ENCODE peak calls at places on chromosomes 6 and 20, in five cellular contexts. G is gastrocnemius medialis, X is OCI-LY7, Z is tibial nerve, B is HCT116. K is an unnamed sample. For H3K36me3, the result is how much of the 10 kb centered on the place peaks cover.

GRCh38 chr20:6711950-6712634 is 55.4 kb upstream of the BMP2 start:
- DNase-seq in G (no peak), B (no peak), X (no peak), Z (no peak), K (no peak)

GRCh38 chr20:46132705-46133120 is 14.6 kb downstream of the CD40 start:
- DNase-seq in X (peak), Z (peak), B (peak), G (peak), K (peak)

GRCh38 chr20:10297684-10298240 is 79.1 kb downstream of the SNAP25 start:
- DNase-seq in B (no peak), Z (no peak), X (no peak), G (no peak), K (no peak)

GRCh38 chr20:49392745-49393144 is 89.7 kb downstream of the KCNB1 start:
- DNase-seq in G (no peak), B (no peak), X (no peak), Z (no peak), K (no peak)

GRCh38 chr20:35451295-35451694 is 4.1 kb upstream of the CEP250 start:
- DNase-seq in B (no peak), G (no peak), X (no peak), Z (no peak), K (no peak)

GRCh38 chr6:130457605-130458004 is 91.8 kb downstream of the TMEM200A start:
- DNase-seq in Z (no peak), X (no peak), B (no peak), G (no peak), K (no peak)

GRCh38 chr6:9208956-9209355 is 773.6 kb upstream of the SLC35B3 start:
- DNase-seq in G (no peak), B (no peak), Z (no peak), X (no peak), K (no peak)

GRCh38 chr6:12138377-12138776 is 126.3 kb downstream of the HIVEP1 start:
- DNase-seq in X (no peak), G (no peak), B (no peak), Z (no peak), K (no peak)

GRCh38 chr6:29676981-29677601 is 3.9 kb downstream of the ZFP57 start:
- DNase-seq in Z (no peak), G (no peak), X (no peak), B (no peak), K (no peak)

GRCh38 chr20:52497731-52498130 is 306.2 kb upstream of the ZFP64 start:
- DNase-seq in Z (no peak), G (no peak), X (no peak), B (no peak), K (no peak)

GRCh38 chr20:19621072-19621471 is 137.0 kb upstream of the RIN2 start:
- DNase-seq in B (no peak), X (no peak), G (no peak), Z (no peak), K (no peak)

GRCh38 chr6:72699142-72699541 is 77.3 kb downstream of the KCNQ5 start:
- DNase-seq in B (no peak), G (no peak), Z (no peak), X (no peak), K (no peak)

GRCh38 chr6:128282956-128283355 is 237.4 kb downstream of the PTPRK start:
- DNase-seq in X (no peak), Z (no peak), B (no peak), G (no peak), K (no peak)

GRCh38 chr6:142374965-142375733 is 73.3 kb downstream of the ADGRG6 start:
- DNase-seq in G (no peak), X (no peak), Z (no peak), B (peak), K (no peak)

DNA sequence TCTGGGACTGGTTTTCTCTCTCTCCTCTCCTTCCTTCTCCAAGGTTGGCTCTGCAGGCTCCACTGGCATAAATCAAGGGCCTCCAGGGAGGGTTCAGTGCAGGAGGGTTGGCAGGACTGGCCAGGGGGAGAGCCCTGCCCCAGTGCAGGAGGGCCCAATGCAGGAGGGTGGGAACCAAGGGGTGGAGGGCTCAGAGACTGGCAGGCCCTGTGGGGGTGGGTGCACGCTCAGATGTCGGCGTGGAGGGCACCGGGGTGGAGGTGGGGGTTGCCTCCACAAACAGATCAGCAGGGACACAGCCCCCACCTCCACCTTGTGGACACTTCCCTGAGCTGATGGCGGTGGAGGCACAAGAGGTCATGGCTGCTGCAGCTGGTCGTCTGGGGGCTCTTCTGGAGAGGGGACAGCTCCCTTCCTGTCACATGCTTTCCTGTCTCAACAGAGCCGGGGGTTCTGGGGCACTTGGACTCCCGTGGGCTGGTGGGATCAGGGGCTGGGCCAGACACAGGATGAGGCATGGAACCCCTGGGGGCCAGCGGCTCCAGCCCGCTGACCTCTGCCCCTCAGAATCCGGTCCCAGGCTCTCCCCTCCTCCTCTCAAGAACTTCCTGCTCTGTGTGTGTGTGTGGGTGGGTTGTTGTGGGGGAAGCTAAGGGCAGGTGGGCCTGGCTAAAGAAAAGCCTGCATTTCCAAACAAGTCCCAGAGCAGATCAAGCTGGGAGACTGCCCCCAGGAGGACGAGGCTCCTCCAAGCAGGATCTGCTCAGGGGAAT is 2.7 kb upstream of the ABHD16B start:
- DNase-seq in X (peak), G (no peak), Z (no peak), B (no peak), K (peak)
- TF ChIP-seq CTCF in X (no peak), G (no peak), Z (no peak), B (no peak), K (peak)

GRCh38 chr6:158460602-158461092 is 99.2 kb upstream of the TMEM181 start:
- DNase-seq in X (no peak), Z (no peak), B (no peak), G (no peak), K (no peak)
- H3K36me3 ChIP-seq in X (under half), Z (under half), B (under half), G (under half), K (under half)

GRCh38 chr6:119350202-119351004 is 842 bp upstream of the MAN1A1 start:
- DNase-seq in X (peak), B (peak), Z (peak), G (no peak), K (no peak)
- H3K27ac ChIP-seq in X (peak), B (peak), Z (peak), G (peak), K (peak)

DNA sequence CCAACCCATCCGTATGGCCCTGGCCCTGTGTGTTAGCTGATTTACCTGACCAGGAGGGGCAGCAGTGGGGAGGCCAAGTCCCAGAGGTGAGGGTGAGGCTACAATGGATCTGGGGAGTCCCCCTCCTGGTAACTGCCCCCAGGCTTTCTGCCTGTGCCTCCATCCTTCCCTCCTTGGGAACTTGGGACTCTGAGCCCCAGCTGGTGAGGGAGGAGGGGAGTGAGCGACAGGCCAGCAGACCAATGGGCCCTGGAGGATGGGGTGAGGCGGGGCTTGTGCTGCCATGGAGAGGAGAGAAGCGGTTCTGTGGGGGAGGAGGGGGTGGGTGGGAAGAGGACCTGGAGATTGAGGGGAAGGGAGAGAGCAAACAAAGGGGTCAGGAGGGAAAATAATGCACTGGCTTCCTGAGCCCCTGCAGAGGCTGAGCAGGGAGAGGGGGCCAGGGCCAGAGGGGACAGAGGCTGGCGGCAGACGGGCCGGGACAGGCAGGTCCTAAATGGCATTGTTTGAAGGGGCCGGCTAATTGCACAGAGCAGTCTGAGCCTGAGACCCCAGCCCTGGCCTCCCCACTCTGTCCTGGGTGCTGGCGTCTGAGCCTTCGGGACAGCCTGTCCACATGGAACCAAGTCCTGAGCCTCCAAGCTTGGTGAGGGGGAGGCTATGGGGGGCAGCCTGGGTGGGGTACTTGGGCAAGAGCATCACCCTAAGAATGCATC is 17.5 kb downstream of the DNMT3B start:
- DNase-seq in Z (no peak), X (no peak), B (no peak), G (no peak), K (no peak)
- TF ChIP-seq CTCF in Z (no peak), X (no peak), B (no peak), G (no peak), K (no peak)

DNA sequence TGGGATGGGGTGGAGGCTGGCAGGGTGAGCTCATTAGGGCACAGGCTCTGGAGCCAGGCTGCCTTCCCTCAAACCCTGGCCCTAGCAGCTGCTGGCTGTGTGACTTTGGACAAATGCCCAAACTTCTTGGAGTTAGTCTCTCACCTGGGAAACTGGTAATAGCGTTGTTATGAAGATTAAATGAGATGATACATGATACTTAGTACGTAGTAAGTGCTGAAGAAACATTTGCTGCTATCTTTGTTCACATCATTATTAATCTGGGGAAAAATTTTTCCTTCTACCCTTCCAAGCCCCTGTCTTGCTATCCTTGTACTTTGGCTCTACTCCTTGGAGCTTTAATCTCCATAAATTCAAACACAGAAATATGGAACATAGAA is 22.3 kb upstream of the PPARD start:
- DNase-seq in X (no peak), Z (no peak), G (no peak), B (no peak), K (no peak)
- H3K36me3 ChIP-seq in X (half or more), Z (under half), G (under half), B (under half), K (under half)

K was measured in heart left ventricle.